ENCODE peak calls at places on chromosomes 6 and 20, in eight cellular contexts. M is AG04449; Y is SJSA1; A is NCI-H1417 treated with DMSO at 0.1 percent for 48 hours; F is ACHN; X is effector memory CD4-positive, alpha-beta T cell; I is fibroblast of mammary gland; N is OCI-LY7. E is an unnamed sample.

GRCh38 chr20:36644032-36644712 is 1.8 kb downstream of the SLA2 start:
- DNase-seq in M (no peak), Y (no peak), A (no peak), F (no peak), X (peak; percentile 60), I (no peak), N (peak; percentile 69), E (peak; percentile 21)

GRCh38 chr20:24034820-24035219 is 46.2 kb upstream of the GGTLC1 start:
- DNase-seq in M (no peak), Y (no peak), A (no peak), F (no peak), X (no peak), I (no peak), N (no peak), E (no peak)

GRCh38 chr6:28589952-28590340 is 64.3 kb downstream of the GPX5 start:
- DNase-seq in M (no peak), Y (no peak), A (no peak), F (no peak), X (no peak), I (no peak), N (no peak), E (no peak)

GRCh38 chr6:54876365-54876764 is 29.8 kb downstream of the FAM83B start:
- DNase-seq in M (no peak), Y (no peak), A (no peak), F (no peak), X (no peak), I (no peak), N (no peak), E (no peak)

GRCh38 chr20:59831901-59832240 is 101.6 kb downstream of the SYCP2 start:
- DNase-seq in M (no peak), Y (no peak), A (no peak), F (no peak), X (no peak), I (no peak), N (no peak), E (no peak)

GRCh38 chr6:82068721-82069120 is 178.8 kb downstream of the IBTK start:
- DNase-seq in M (no peak), Y (no peak), A (no peak), F (no peak), X (no peak), I (no peak), N (no peak), E (no peak)

GRCh38 chr20:56788041-56788670 is 159.1 kb downstream of the TFAP2C start:
- DNase-seq in M (peak; percentile 84), Y (peak; percentile 94), A (no peak), F (peak; percentile 79), X (no peak), I (peak; percentile 100), N (no peak), E (no peak)

GRCh38 chr6:84796343-84796742 is 31.9 kb upstream of the TBX18 start:
- DNase-seq in M (no peak), Y (no peak), A (no peak), F (no peak), X (no peak), I (no peak), N (no peak), E (no peak)